ENCODE peak calls at places on chromosomes 1 and 21, in eight cellular contexts. One of them, this sample, is unnamed.

GRCh38 chr1:235006132-235006721 is 122.4 kb downstream of the TOMM20 start:
- DNase-seq in fibroblast of lung: no peak
- DNase-seq in cerebellar cortex: no peak
- DNase-seq in stimulated activated CD4-positive, alpha-beta T cell treated with anti-CD3 and anti-CD28 coated beads, Interleukin-1b, Interleukin-23, amount 100 ng/mL, for 4 hours: no peak
- DNase-seq in CD8-positive, alpha-beta memory T cell: no peak
- DNase-seq in neural progenitor cell: no peak
- DNase-seq in activated T-cell treated with anti-CD3 and anti-CD28 coated beads for 48 hours: no peak
- DNase-seq in stimulated activated CD8-positive, alpha-beta memory T cell treated with anti-CD3 and anti-CD28 coated beads, Interleukin-15, amount 100 ng/mL, for 1 hour: no peak
- DNase-seq in this sample: no peak

GRCh38 chr1:36420409-36420808 is 22.7 kb upstream of the LSM10 start:
- DNase-seq in fibroblast of lung: no peak
- DNase-seq in cerebellar cortex: no peak
- DNase-seq in stimulated activated CD4-positive, alpha-beta T cell treated with anti-CD3 and anti-CD28 coated beads, Interleukin-1b, Interleukin-23, amount 100 ng/mL, for 4 hours: no peak
- DNase-seq in CD8-positive, alpha-beta memory T cell: no peak
- DNase-seq in neural progenitor cell: no peak
- DNase-seq in activated T-cell treated with anti-CD3 and anti-CD28 coated beads for 48 hours: no peak
- DNase-seq in stimulated activated CD8-positive, alpha-beta memory T cell treated with anti-CD3 and anti-CD28 coated beads, Interleukin-15, amount 100 ng/mL, for 1 hour: no peak
- DNase-seq in this sample: no peak

GRCh38 chr21:24844672-24845071 is 762.6 kb downstream of the MRPL39 start:
- DNase-seq in fibroblast of lung: no peak
- DNase-seq in cerebellar cortex: no peak
- DNase-seq in stimulated activated CD4-positive, alpha-beta T cell treated with anti-CD3 and anti-CD28 coated beads, Interleukin-1b, Interleukin-23, amount 100 ng/mL, for 4 hours: no peak
- DNase-seq in CD8-positive, alpha-beta memory T cell: no peak
- DNase-seq in neural progenitor cell: no peak
- DNase-seq in activated T-cell treated with anti-CD3 and anti-CD28 coated beads for 48 hours: no peak
- DNase-seq in stimulated activated CD8-positive, alpha-beta memory T cell treated with anti-CD3 and anti-CD28 coated beads, Interleukin-15, amount 100 ng/mL, for 1 hour: no peak
- DNase-seq in this sample: no peak

GRCh38 chr1:19942088-19942487 is 18.7 kb upstream of the PLA2G2E start:
- DNase-seq in fibroblast of lung: no peak
- DNase-seq in cerebellar cortex: no peak
- DNase-seq in stimulated activated CD4-positive, alpha-beta T cell treated with anti-CD3 and anti-CD28 coated beads, Interleukin-1b, Interleukin-23, amount 100 ng/mL, for 4 hours: no peak
- DNase-seq in CD8-positive, alpha-beta memory T cell: no peak
- DNase-seq in neural progenitor cell: no peak
- DNase-seq in activated T-cell treated with anti-CD3 and anti-CD28 coated beads for 48 hours: no peak
- DNase-seq in stimulated activated CD8-positive, alpha-beta memory T cell treated with anti-CD3 and anti-CD28 coated beads, Interleukin-15, amount 100 ng/mL, for 1 hour: no peak
- DNase-seq in this sample: no peak

GRCh38 chr1:234533975-234534876 is 55.2 kb upstream of the TARBP1 start:
- DNase-seq in fibroblast of lung: peak; percentile 98
- DNase-seq in cerebellar cortex: no peak
- DNase-seq in stimulated activated CD4-positive, alpha-beta T cell treated with anti-CD3 and anti-CD28 coated beads, Interleukin-1b, Interleukin-23, amount 100 ng/mL, for 4 hours: no peak
- DNase-seq in CD8-positive, alpha-beta memory T cell: no peak
- DNase-seq in neural progenitor cell: no peak
- DNase-seq in activated T-cell treated with anti-CD3 and anti-CD28 coated beads for 48 hours: no peak
- DNase-seq in stimulated activated CD8-positive, alpha-beta memory T cell treated with anti-CD3 and anti-CD28 coated beads, Interleukin-15, amount 100 ng/mL, for 1 hour: no peak
- DNase-seq in this sample: no peak

GRCh38 chr1:1435094-1435903 is at the start of gene VWA1:
- DNase-seq in fibroblast of lung: peak; percentile 71
- DNase-seq in cerebellar cortex: no peak
- DNase-seq in stimulated activated CD4-positive, alpha-beta T cell treated with anti-CD3 and anti-CD28 coated beads, Interleukin-1b, Interleukin-23, amount 100 ng/mL, for 4 hours: peak; percentile 56
- DNase-seq in CD8-positive, alpha-beta memory T cell: peak; percentile 37
- DNase-seq in neural progenitor cell: peak; percentile 86
- DNase-seq in activated T-cell treated with anti-CD3 and anti-CD28 coated beads for 48 hours: peak; percentile 76
- DNase-seq in stimulated activated CD8-positive, alpha-beta memory T cell treated with anti-CD3 and anti-CD28 coated beads, Interleukin-15, amount 100 ng/mL, for 1 hour: peak; percentile 35
- DNase-seq in this sample: no peak

GRCh38 chr1:52556641-52557360 is 3.9 kb upstream of the TUT4 start:
- DNase-seq in fibroblast of lung: no peak
- DNase-seq in cerebellar cortex: no peak
- DNase-seq in stimulated activated CD4-positive, alpha-beta T cell treated with anti-CD3 and anti-CD28 coated beads, Interleukin-1b, Interleukin-23, amount 100 ng/mL, for 4 hours: no peak
- DNase-seq in CD8-positive, alpha-beta memory T cell: no peak
- DNase-seq in neural progenitor cell: no peak
- DNase-seq in activated T-cell treated with anti-CD3 and anti-CD28 coated beads for 48 hours: no peak
- DNase-seq in stimulated activated CD8-positive, alpha-beta memory T cell treated with anti-CD3 and anti-CD28 coated beads, Interleukin-15, amount 100 ng/mL, for 1 hour: no peak
- DNase-seq in this sample: no peak

GRCh38 chr1:206867716-206868115 is 2.3 kb downstream of the IL20 start:
- DNase-seq in fibroblast of lung: no peak
- DNase-seq in cerebellar cortex: no peak
- DNase-seq in stimulated activated CD4-positive, alpha-beta T cell treated with anti-CD3 and anti-CD28 coated beads, Interleukin-1b, Interleukin-23, amount 100 ng/mL, for 4 hours: no peak
- DNase-seq in CD8-positive, alpha-beta memory T cell: no peak
- DNase-seq in neural progenitor cell: no peak
- DNase-seq in activated T-cell treated with anti-CD3 and anti-CD28 coated beads for 48 hours: no peak
- DNase-seq in stimulated activated CD8-positive, alpha-beta memory T cell treated with anti-CD3 and anti-CD28 coated beads, Interleukin-15, amount 100 ng/mL, for 1 hour: no peak
- DNase-seq in this sample: no peak

GRCh38 chr1:34267326-34267725 is 90.6 kb downstream of the C1orf94 start:
- DNase-seq in fibroblast of lung: peak; percentile 33
- DNase-seq in cerebellar cortex: no peak
- DNase-seq in stimulated activated CD4-positive, alpha-beta T cell treated with anti-CD3 and anti-CD28 coated beads, Interleukin-1b, Interleukin-23, amount 100 ng/mL, for 4 hours: no peak
- DNase-seq in CD8-positive, alpha-beta memory T cell: no peak
- DNase-seq in neural progenitor cell: no peak
- DNase-seq in activated T-cell treated with anti-CD3 and anti-CD28 coated beads for 48 hours: no peak
- DNase-seq in stimulated activated CD8-positive, alpha-beta memory T cell treated with anti-CD3 and anti-CD28 coated beads, Interleukin-15, amount 100 ng/mL, for 1 hour: no peak
- DNase-seq in this sample: no peak

GRCh38 chr1:1229770-1230169 is 2.0 kb downstream of the SDF4 start:
- DNase-seq in fibroblast of lung: no peak
- DNase-seq in cerebellar cortex: no peak
- DNase-seq in stimulated activated CD4-positive, alpha-beta T cell treated with anti-CD3 and anti-CD28 coated beads, Interleukin-1b, Interleukin-23, amount 100 ng/mL, for 4 hours: no peak
- DNase-seq in CD8-positive, alpha-beta memory T cell: no peak
- DNase-seq in neural progenitor cell: no peak
- DNase-seq in activated T-cell treated with anti-CD3 and anti-CD28 coated beads for 48 hours: no peak
- DNase-seq in stimulated activated CD8-positive, alpha-beta memory T cell treated with anti-CD3 and anti-CD28 coated beads, Interleukin-15, amount 100 ng/mL, for 1 hour: no peak
- DNase-seq in this sample: no peak

GRCh38 chr1:9805006-9805526 is 18.7 kb downstream of the CLSTN1 start:
- DNase-seq in fibroblast of lung: no peak
- DNase-seq in cerebellar cortex: no peak
- DNase-seq in stimulated activated CD4-positive, alpha-beta T cell treated with anti-CD3 and anti-CD28 coated beads, Interleukin-1b, Interleukin-23, amount 100 ng/mL, for 4 hours: no peak
- DNase-seq in CD8-positive, alpha-beta memory T cell: no peak
- DNase-seq in neural progenitor cell: no peak
- DNase-seq in activated T-cell treated with anti-CD3 and anti-CD28 coated beads for 48 hours: no peak
- DNase-seq in stimulated activated CD8-positive, alpha-beta memory T cell treated with anti-CD3 and anti-CD28 coated beads, Interleukin-15, amount 100 ng/mL, for 1 hour: no peak
- DNase-seq in this sample: no peak

GRCh38 chr1:181014431-181015257 is 8.0 kb downstream of the STX6 start:
- DNase-seq in fibroblast of lung: no peak
- DNase-seq in cerebellar cortex: no peak
- DNase-seq in stimulated activated CD4-positive, alpha-beta T cell treated with anti-CD3 and anti-CD28 coated beads, Interleukin-1b, Interleukin-23, amount 100 ng/mL, for 4 hours: no peak
- DNase-seq in CD8-positive, alpha-beta memory T cell: no peak
- DNase-seq in neural progenitor cell: no peak
- DNase-seq in activated T-cell treated with anti-CD3 and anti-CD28 coated beads for 48 hours: no peak
- DNase-seq in stimulated activated CD8-positive, alpha-beta memory T cell treated with anti-CD3 and anti-CD28 coated beads, Interleukin-15, amount 100 ng/mL, for 1 hour: no peak
- DNase-seq in this sample: no peak

GRCh38 chr1:25065246-25066238 is 135.5 kb upstream of the RUNX3 start:
- DNase-seq in fibroblast of lung: peak; percentile 71
- DNase-seq in cerebellar cortex: no peak
- DNase-seq in stimulated activated CD4-positive, alpha-beta T cell treated with anti-CD3 and anti-CD28 coated beads, Interleukin-1b, Interleukin-23, amount 100 ng/mL, for 4 hours: no peak
- DNase-seq in CD8-positive, alpha-beta memory T cell: peak; percentile 72
- DNase-seq in neural progenitor cell: no peak
- DNase-seq in activated T-cell treated with anti-CD3 and anti-CD28 coated beads for 48 hours: no peak
- DNase-seq in stimulated activated CD8-positive, alpha-beta memory T cell treated with anti-CD3 and anti-CD28 coated beads, Interleukin-15, amount 100 ng/mL, for 1 hour: peak; percentile 25
- DNase-seq in this sample: peak; percentile 49

GRCh38 chr1:23381233-23381885 is 11.7 kb upstream of the ZNF436 start:
- DNase-seq in fibroblast of lung: no peak
- DNase-seq in cerebellar cortex: no peak
- DNase-seq in stimulated activated CD4-positive, alpha-beta T cell treated with anti-CD3 and anti-CD28 coated beads, Interleukin-1b, Interleukin-23, amount 100 ng/mL, for 4 hours: no peak
- DNase-seq in CD8-positive, alpha-beta memory T cell: no peak
- DNase-seq in neural progenitor cell: no peak
- DNase-seq in activated T-cell treated with anti-CD3 and anti-CD28 coated beads for 48 hours: no peak
- DNase-seq in stimulated activated CD8-positive, alpha-beta memory T cell treated with anti-CD3 and anti-CD28 coated beads, Interleukin-15, amount 100 ng/mL, for 1 hour: no peak
- DNase-seq in this sample: no peak

GRCh38 chr1:2228684-2229031 is 539 bp downstream of the SKI start:
- DNase-seq in fibroblast of lung: no peak
- DNase-seq in cerebellar cortex: no peak
- DNase-seq in stimulated activated CD4-positive, alpha-beta T cell treated with anti-CD3 and anti-CD28 coated beads, Interleukin-1b, Interleukin-23, amount 100 ng/mL, for 4 hours: no peak
- DNase-seq in CD8-positive, alpha-beta memory T cell: no peak
- DNase-seq in neural progenitor cell: no peak
- DNase-seq in activated T-cell treated with anti-CD3 and anti-CD28 coated beads for 48 hours: no peak
- DNase-seq in stimulated activated CD8-positive, alpha-beta memory T cell treated with anti-CD3 and anti-CD28 coated beads, Interleukin-15, amount 100 ng/mL, for 1 hour: no peak
- DNase-seq in this sample: no peak

GRCh38 chr1:23558140-23558871 is 995 bp downstream of the ID3 start:
- DNase-seq in fibroblast of lung: peak; percentile 61
- DNase-seq in cerebellar cortex: no peak
- DNase-seq in stimulated activated CD4-positive, alpha-beta T cell treated with anti-CD3 and anti-CD28 coated beads, Interleukin-1b, Interleukin-23, amount 100 ng/mL, for 4 hours: no peak
- DNase-seq in CD8-positive, alpha-beta memory T cell: no peak
- DNase-seq in neural progenitor cell: peak; percentile 45
- DNase-seq in activated T-cell treated with anti-CD3 and anti-CD28 coated beads for 48 hours: peak; percentile 47
- DNase-seq in stimulated activated CD8-positive, alpha-beta memory T cell treated with anti-CD3 and anti-CD28 coated beads, Interleukin-15, amount 100 ng/mL, for 1 hour: no peak
- DNase-seq in this sample: no peak

GRCh38 chr1:178458203-178458602 is 38.6 kb downstream of the CLEC20A start:
- DNase-seq in fibroblast of lung: no peak
- DNase-seq in cerebellar cortex: no peak
- DNase-seq in stimulated activated CD4-positive, alpha-beta T cell treated with anti-CD3 and anti-CD28 coated beads, Interleukin-1b, Interleukin-23, amount 100 ng/mL, for 4 hours: no peak
- DNase-seq in CD8-positive, alpha-beta memory T cell: no peak
- DNase-seq in neural progenitor cell: no peak
- DNase-seq in activated T-cell treated with anti-CD3 and anti-CD28 coated beads for 48 hours: no peak
- DNase-seq in stimulated activated CD8-positive, alpha-beta memory T cell treated with anti-CD3 and anti-CD28 coated beads, Interleukin-15, amount 100 ng/mL, for 1 hour: no peak
- DNase-seq in this sample: no peak

GRCh38 chr1:88612783-88613182 is 71.3 kb upstream of the PKN2 start:
- DNase-seq in fibroblast of lung: no peak
- DNase-seq in cerebellar cortex: no peak
- DNase-seq in stimulated activated CD4-positive, alpha-beta T cell treated with anti-CD3 and anti-CD28 coated beads, Interleukin-1b, Interleukin-23, amount 100 ng/mL, for 4 hours: no peak
- DNase-seq in CD8-positive, alpha-beta memory T cell: no peak
- DNase-seq in neural progenitor cell: no peak
- DNase-seq in activated T-cell treated with anti-CD3 and anti-CD28 coated beads for 48 hours: no peak
- DNase-seq in stimulated activated CD8-positive, alpha-beta memory T cell treated with anti-CD3 and anti-CD28 coated beads, Interleukin-15, amount 100 ng/mL, for 1 hour: no peak
- DNase-seq in this sample: no peak

GRCh38 chr1:18197299-18197698 is 89.7 kb downstream of the IGSF21 start:
- DNase-seq in fibroblast of lung: no peak
- DNase-seq in cerebellar cortex: no peak
- DNase-seq in stimulated activated CD4-positive, alpha-beta T cell treated with anti-CD3 and anti-CD28 coated beads, Interleukin-1b, Interleukin-23, amount 100 ng/mL, for 4 hours: no peak
- DNase-seq in CD8-positive, alpha-beta memory T cell: no peak
- DNase-seq in neural progenitor cell: no peak
- DNase-seq in activated T-cell treated with anti-CD3 and anti-CD28 coated beads for 48 hours: no peak
- DNase-seq in stimulated activated CD8-positive, alpha-beta memory T cell treated with anti-CD3 and anti-CD28 coated beads, Interleukin-15, amount 100 ng/mL, for 1 hour: no peak
- DNase-seq in this sample: no peak

This sample was measured in central memory CD8-positive, alpha-beta T cell.